ENCODE peak calls at places on chromosome 4, in seven cellular contexts. One of them, this sample, is unnamed. For H3K4me1, the result is how much of the 10 kb centered on the place peaks cover.

GRCh38 chr4:146647615-146648383 is 9.1 kb downstream of the POU4F2 start:
- DNase-seq in A549: no peak
- DNase-seq in MM.1S: no peak
- DNase-seq in Panc1: no peak
- DNase-seq in CD8-positive, alpha-beta T cell: no peak
- DNase-seq in uterus: no peak
- DNase-seq in GM23248: peak
- DNase-seq in this sample: no peak

GRCh38 chr4:118823471-118823870 is 12.5 kb downstream of the SEC24D start:
- DNase-seq in A549: no peak
- DNase-seq in MM.1S: no peak
- DNase-seq in Panc1: no peak
- DNase-seq in CD8-positive, alpha-beta T cell: no peak
- DNase-seq in uterus: no peak
- DNase-seq in GM23248: no peak
- DNase-seq in this sample: no peak

GRCh38 chr4:95095352-95095974 is 337.7 kb downstream of the BMPR1B start:
- DNase-seq in A549: no peak
- DNase-seq in MM.1S: peak
- DNase-seq in Panc1: no peak
- DNase-seq in CD8-positive, alpha-beta T cell: no peak
- DNase-seq in uterus: no peak
- DNase-seq in GM23248: peak
- DNase-seq in this sample: no peak

GRCh38 chr4:118557298-118557851 is 127.8 kb upstream of the METTL14 start:
- DNase-seq in A549: no peak
- DNase-seq in MM.1S: no peak
- DNase-seq in Panc1: no peak
- DNase-seq in CD8-positive, alpha-beta T cell: no peak
- DNase-seq in uterus: no peak
- DNase-seq in GM23248: peak
- DNase-seq in this sample: no peak

GRCh38 chr4:155617312-155617711 is 49.3 kb upstream of the GUCY1A1 start:
- DNase-seq in A549: no peak
- DNase-seq in MM.1S: no peak
- DNase-seq in Panc1: no peak
- DNase-seq in CD8-positive, alpha-beta T cell: no peak
- DNase-seq in uterus: no peak
- DNase-seq in GM23248: no peak
- DNase-seq in this sample: no peak

GRCh38 chr4:74362347-74362746 is 2.6 kb upstream of the EREG start:
- DNase-seq in A549: no peak
- DNase-seq in MM.1S: no peak
- DNase-seq in Panc1: no peak
- DNase-seq in CD8-positive, alpha-beta T cell: no peak
- DNase-seq in uterus: no peak
- DNase-seq in GM23248: peak
- DNase-seq in this sample: no peak

GRCh38 chr4:8910822-8911310 is 39.2 kb upstream of the HMX1 start:
- DNase-seq in A549: no peak
- DNase-seq in MM.1S: no peak
- DNase-seq in Panc1: no peak
- DNase-seq in CD8-positive, alpha-beta T cell: peak
- DNase-seq in uterus: no peak
- DNase-seq in GM23248: peak
- DNase-seq in this sample: no peak

GRCh38 chr4:168907119-168907698 is 102.8 kb downstream of the CBR4 start:
- DNase-seq in A549: no peak
- DNase-seq in MM.1S: no peak
- DNase-seq in Panc1: no peak
- DNase-seq in CD8-positive, alpha-beta T cell: no peak
- DNase-seq in uterus: no peak
- DNase-seq in GM23248: peak
- DNase-seq in this sample: no peak

GRCh38 chr4:83606898-83607297 is 71.0 kb downstream of the GPAT3 start:
- DNase-seq in A549: no peak
- DNase-seq in MM.1S: no peak
- DNase-seq in Panc1: no peak
- DNase-seq in CD8-positive, alpha-beta T cell: no peak
- DNase-seq in uterus: no peak
- DNase-seq in GM23248: no peak
- DNase-seq in this sample: no peak

GRCh38 chr4:77395481-77395880 is 210.1 kb upstream of the CXCL13 start:
- DNase-seq in A549: no peak
- DNase-seq in MM.1S: no peak
- DNase-seq in Panc1: no peak
- DNase-seq in CD8-positive, alpha-beta T cell: no peak
- DNase-seq in uterus: no peak
- DNase-seq in GM23248: no peak
- DNase-seq in this sample: no peak

GRCh38 chr4:102299302-102299701 is 46.0 kb downstream of the SLC39A8 start:
- DNase-seq in A549: no peak
- DNase-seq in MM.1S: no peak
- DNase-seq in Panc1: no peak
- DNase-seq in CD8-positive, alpha-beta T cell: no peak
- DNase-seq in uterus: no peak
- DNase-seq in GM23248: no peak
- DNase-seq in this sample: no peak

DNA sequence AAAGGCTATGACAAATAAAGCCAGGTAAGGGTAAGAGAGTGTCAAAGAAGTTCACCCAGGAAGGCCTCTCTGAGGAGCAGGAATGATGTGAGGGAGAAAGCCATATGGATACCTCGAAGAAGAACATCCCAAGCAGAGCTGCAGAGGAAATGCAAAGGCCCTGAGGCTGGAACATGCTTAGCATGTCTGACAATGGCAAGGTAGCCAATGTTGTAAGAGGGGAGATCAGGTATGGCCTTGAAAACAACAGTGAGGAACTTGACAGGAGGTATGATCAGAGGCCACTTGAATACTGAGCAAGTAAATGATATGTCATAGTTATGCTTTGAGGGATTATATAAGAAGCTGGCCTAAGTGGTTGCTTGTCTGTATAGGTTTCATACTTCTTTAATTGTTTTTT is 3.8 kb downstream of the SCFD2 start:
- DNase-seq in A549: no peak
- DNase-seq in MM.1S: no peak
- DNase-seq in Panc1: no peak
- DNase-seq in CD8-positive, alpha-beta T cell: no peak
- DNase-seq in uterus: no peak
- DNase-seq in GM23248: no peak
- DNase-seq in this sample: no peak
- H3K4me1 ChIP-seq in A549: under half
- H3K4me1 ChIP-seq in MM.1S: under half
- H3K4me1 ChIP-seq in Panc1: under half
- H3K4me1 ChIP-seq in CD8-positive, alpha-beta T cell: half or more
- H3K4me1 ChIP-seq in uterus: under half
- H3K4me1 ChIP-seq in GM23248: under half
- H3K4me1 ChIP-seq in this sample: under half

GRCh38 chr4:52081216-52081615 is 30.1 kb downstream of the SPATA18 start:
- DNase-seq in A549: no peak
- DNase-seq in MM.1S: no peak
- DNase-seq in Panc1: no peak
- DNase-seq in CD8-positive, alpha-beta T cell: no peak
- DNase-seq in uterus: no peak
- DNase-seq in GM23248: no peak
- DNase-seq in this sample: no peak

GRCh38 chr4:52071786-52072552 is 20.9 kb downstream of the SPATA18 start:
- DNase-seq in A549: no peak
- DNase-seq in MM.1S: no peak
- DNase-seq in Panc1: no peak
- DNase-seq in CD8-positive, alpha-beta T cell: no peak
- DNase-seq in uterus: no peak
- DNase-seq in GM23248: no peak
- DNase-seq in this sample: no peak

DNA sequence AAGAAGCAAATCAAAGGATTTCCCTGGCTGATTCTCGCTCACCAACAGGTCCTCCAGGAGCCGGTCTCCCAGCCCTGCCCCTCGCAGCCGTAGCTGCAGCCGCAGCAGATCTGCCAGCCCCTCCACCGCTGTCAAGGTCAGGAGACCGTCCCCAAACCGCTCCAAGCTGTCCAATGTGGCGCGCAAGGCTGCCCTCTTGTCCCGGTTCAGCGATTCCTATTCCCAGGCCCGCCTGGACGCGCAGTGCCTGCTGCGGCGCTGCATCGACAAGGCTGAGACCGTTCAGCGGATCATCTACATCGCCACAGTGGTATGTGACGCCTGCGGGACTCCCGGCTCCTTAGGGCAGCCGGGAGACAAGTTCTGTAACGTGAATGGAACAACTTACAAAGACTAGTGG is 25.6 kb downstream of the SPATA18 start:
- DNase-seq in A549: no peak
- DNase-seq in MM.1S: no peak
- DNase-seq in Panc1: no peak
- DNase-seq in CD8-positive, alpha-beta T cell: no peak
- DNase-seq in uterus: no peak
- DNase-seq in GM23248: no peak
- DNase-seq in this sample: no peak
- H3K4me3 ChIP-seq in A549: no peak
- H3K4me3 ChIP-seq in MM.1S: no peak
- H3K4me3 ChIP-seq in Panc1: no peak
- H3K4me3 ChIP-seq in CD8-positive, alpha-beta T cell: no peak
- H3K4me3 ChIP-seq in uterus: no peak
- H3K4me3 ChIP-seq in GM23248: no peak
- H3K4me3 ChIP-seq in this sample: no peak

GRCh38 chr4:38656111-38656510 is 7.9 kb upstream of the KLF3 start:
- DNase-seq in A549: no peak
- DNase-seq in MM.1S: no peak
- DNase-seq in Panc1: no peak
- DNase-seq in CD8-positive, alpha-beta T cell: no peak
- DNase-seq in uterus: no peak
- DNase-seq in GM23248: no peak
- DNase-seq in this sample: no peak
- H3K4me1 ChIP-seq in A549: under half
- H3K4me1 ChIP-seq in MM.1S: under half
- H3K4me1 ChIP-seq in Panc1: under half
- H3K4me1 ChIP-seq in CD8-positive, alpha-beta T cell: half or more
- H3K4me1 ChIP-seq in uterus: under half
- H3K4me1 ChIP-seq in GM23248: under half
- H3K4me1 ChIP-seq in this sample: under half

DNA sequence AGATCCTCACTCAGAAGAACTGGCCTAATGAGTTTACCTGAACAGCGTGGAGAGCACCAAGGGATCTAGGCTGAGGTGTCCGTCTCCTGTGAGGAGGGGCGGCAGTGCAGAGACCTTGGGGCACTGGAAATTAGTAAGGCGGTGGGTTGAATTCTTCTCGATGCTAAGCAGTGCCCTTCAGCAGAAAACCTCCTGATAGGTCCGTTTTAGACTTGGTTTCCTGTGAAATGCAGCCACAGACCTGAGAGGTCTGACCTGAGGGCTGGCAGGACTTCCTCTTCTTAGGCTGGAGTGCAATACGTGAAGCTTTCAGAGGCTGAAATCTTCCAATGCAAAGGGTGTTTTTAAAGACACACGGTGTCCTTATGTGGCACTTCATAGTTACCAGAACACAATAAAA is at the start of gene CLNK:
- DNase-seq in A549: no peak
- DNase-seq in MM.1S: peak
- DNase-seq in Panc1: no peak
- DNase-seq in CD8-positive, alpha-beta T cell: no peak
- DNase-seq in uterus: no peak
- DNase-seq in GM23248: no peak
- DNase-seq in this sample: no peak
- H3K4me3 ChIP-seq in A549: no peak
- H3K4me3 ChIP-seq in MM.1S: no peak
- H3K4me3 ChIP-seq in Panc1: no peak
- H3K4me3 ChIP-seq in CD8-positive, alpha-beta T cell: no peak
- H3K4me3 ChIP-seq in uterus: no peak
- H3K4me3 ChIP-seq in GM23248: no peak
- H3K4me3 ChIP-seq in this sample: no peak

GRCh38 chr4:40193018-40193571 is 3.7 kb upstream of the RHOH start:
- DNase-seq in A549: no peak
- DNase-seq in MM.1S: peak
- DNase-seq in Panc1: no peak
- DNase-seq in CD8-positive, alpha-beta T cell: peak
- DNase-seq in uterus: no peak
- DNase-seq in GM23248: no peak
- DNase-seq in this sample: no peak

GRCh38 chr4:40192286-40193017 is 4.4 kb upstream of the RHOH start:
- DNase-seq in A549: no peak
- DNase-seq in MM.1S: peak
- DNase-seq in Panc1: no peak
- DNase-seq in CD8-positive, alpha-beta T cell: no peak
- DNase-seq in uterus: no peak
- DNase-seq in GM23248: no peak
- DNase-seq in this sample: no peak

GRCh38 chr4:40189997-40190396 is 6.8 kb upstream of the RHOH start:
- DNase-seq in A549: no peak
- DNase-seq in MM.1S: peak
- DNase-seq in Panc1: no peak
- DNase-seq in CD8-positive, alpha-beta T cell: no peak
- DNase-seq in uterus: no peak
- DNase-seq in GM23248: no peak
- DNase-seq in this sample: no peak

GRCh38 chr4:40190880-40191815 is 5.7 kb upstream of the RHOH start:
- DNase-seq in A549: no peak
- DNase-seq in MM.1S: peak
- DNase-seq in Panc1: peak
- DNase-seq in CD8-positive, alpha-beta T cell: peak
- DNase-seq in uterus: no peak
- DNase-seq in GM23248: no peak
- DNase-seq in this sample: no peak

DNA sequence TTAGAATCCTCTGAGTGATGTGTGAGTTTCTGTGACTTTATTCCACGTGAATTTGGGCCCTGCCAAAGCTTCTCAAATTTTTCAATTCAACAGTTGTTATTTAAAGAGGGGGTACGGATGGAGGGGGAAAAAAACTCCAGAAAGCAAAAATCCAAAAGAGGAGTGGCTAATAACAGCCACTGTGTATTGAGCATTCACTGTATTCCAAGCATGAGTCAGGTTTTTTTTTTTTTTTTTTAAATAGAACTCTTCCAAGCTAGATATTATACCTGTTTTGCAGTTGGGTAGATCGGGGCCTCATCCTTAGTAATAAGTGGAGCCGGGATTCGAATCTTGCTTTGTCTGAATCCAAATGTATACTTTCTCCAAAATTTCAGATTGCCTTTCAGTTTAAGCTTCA is 6.4 kb upstream of the RHOH start:
- DNase-seq in A549: no peak
- DNase-seq in MM.1S: no peak
- DNase-seq in Panc1: no peak
- DNase-seq in CD8-positive, alpha-beta T cell: no peak
- DNase-seq in uterus: no peak
- DNase-seq in GM23248: no peak
- DNase-seq in this sample: no peak
- H3K4me1 ChIP-seq in A549: half or more
- H3K4me1 ChIP-seq in MM.1S: under half
- H3K4me1 ChIP-seq in Panc1: half or more
- H3K4me1 ChIP-seq in CD8-positive, alpha-beta T cell: under half
- H3K4me1 ChIP-seq in uterus: under half
- H3K4me1 ChIP-seq in GM23248: under half
- H3K4me1 ChIP-seq in this sample: under half

DNA sequence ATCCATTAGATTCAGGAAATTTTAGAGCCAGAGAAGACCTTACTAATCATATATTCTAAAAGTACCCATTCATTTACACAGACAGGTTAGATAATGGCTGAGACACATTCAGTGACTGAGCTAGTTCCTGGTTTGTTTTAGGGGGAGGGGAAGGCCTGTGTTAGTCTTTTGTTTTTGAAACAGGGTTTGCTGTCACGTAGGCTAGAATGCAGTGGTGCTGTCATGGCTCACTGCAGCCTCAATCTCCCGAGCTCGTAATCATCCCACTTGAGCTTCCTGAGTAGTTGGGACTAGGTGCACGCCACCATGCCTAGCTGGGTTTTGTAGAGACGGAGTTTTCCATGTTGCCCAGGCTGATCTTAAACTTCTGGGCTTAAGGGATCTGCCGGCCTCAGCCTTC is 10.1 kb downstream of the RBPJ start:
- DNase-seq in A549: no peak
- DNase-seq in MM.1S: no peak
- DNase-seq in Panc1: no peak
- DNase-seq in CD8-positive, alpha-beta T cell: no peak
- DNase-seq in uterus: no peak
- DNase-seq in GM23248: no peak
- DNase-seq in this sample: no peak
- H3K4me3 ChIP-seq in A549: no peak
- H3K4me3 ChIP-seq in MM.1S: no peak
- H3K4me3 ChIP-seq in Panc1: no peak
- H3K4me3 ChIP-seq in CD8-positive, alpha-beta T cell: no peak
- H3K4me3 ChIP-seq in uterus: no peak
- H3K4me3 ChIP-seq in GM23248: no peak
- H3K4me3 ChIP-seq in this sample: no peak